ENCODE peak calls at places on chromosomes 7 and 10, in nine cellular contexts. Y, V, W, K, I, G, J, F and Q are unnamed samples. For H3K36me3, the result is how much of the 10 kb centered on the place peaks cover.

GRCh38 chr10:99522511-99523250 is 10.1 kb upstream of the NKX2-3 start:
- DNase-seq in G (no peak), F (peak), Y (peak), V (no peak), I (no peak), J (no peak), K (no peak), W (no peak), Q (no peak)

GRCh38 chr7:87001214-87001613 is 58.2 kb downstream of the ELAPOR2 start:
- DNase-seq in G (no peak), F (no peak), Y (no peak), I (no peak), K (no peak), W (no peak), V (no peak), J (peak), Q (no peak)

GRCh38 chr7:505171-505570 is 14.5 kb downstream of the PDGFA start:
- DNase-seq in Y (no peak), V (no peak), W (no peak), K (no peak), G (no peak), I (peak), J (no peak), F (no peak), Q (no peak)

GRCh38 chr7:48183965-48184364 is 12.7 kb downstream of the ABCA13 start:
- DNase-seq in I (no peak), V (no peak), J (no peak), F (no peak), G (no peak), K (no peak), Y (no peak), W (no peak), Q (no peak)

GRCh38 chr7:36875794-36876193 is 151.5 kb upstream of the AOAH start:
- DNase-seq in K (no peak), Y (no peak), V (no peak), W (no peak), G (no peak), I (no peak), F (peak), J (no peak), Q (no peak)

GRCh38 chr7:18293759-18294158 is 201.8 kb upstream of the HDAC9 start:
- DNase-seq in K (no peak), G (no peak), J (no peak), V (no peak), W (no peak), F (no peak), I (no peak), Y (no peak), Q (no peak)

GRCh38 chr10:129770286-129770685 is 193.8 kb downstream of the EBF3 start:
- DNase-seq in F (peak), K (no peak), W (peak), G (no peak), V (no peak), I (peak), J (no peak), Y (no peak), Q (peak)

GRCh38 chr10:91551856-91552255 is 81.0 kb downstream of the PPP1R3C start:
- DNase-seq in I (no peak), G (peak), K (peak), J (peak), W (no peak), Y (peak), V (peak), F (peak), Q (no peak)

GRCh38 chr10:35503548-35503947 is 101.6 kb upstream of the GJD4 start:
- DNase-seq in J (no peak), F (no peak), G (no peak), W (no peak), I (no peak), V (no peak), Y (no peak), K (peak), Q (no peak)

GRCh38 chr10:35504132-35504531 is 101.0 kb upstream of the GJD4 start:
- DNase-seq in J (no peak), Y (no peak), V (no peak), F (no peak), I (no peak), K (no peak), G (no peak), W (no peak), Q (no peak)

GRCh38 chr10:35502697-35503096 is 102.4 kb upstream of the GJD4 start:
- DNase-seq in J (no peak), I (no peak), K (no peak), V (no peak), G (no peak), W (no peak), F (no peak), Y (no peak), Q (no peak)

GRCh38 chr10:35498693-35499092 is 106.4 kb upstream of the GJD4 start:
- DNase-seq in K (no peak), V (no peak), F (no peak), I (no peak), J (no peak), Y (no peak), G (no peak), W (no peak), Q (no peak)

GRCh38 chr10:35501923-35502322 is 103.2 kb upstream of the GJD4 start:
- DNase-seq in J (no peak), F (no peak), G (no peak), K (no peak), W (no peak), V (no peak), Y (no peak), I (no peak), Q (no peak)
- H3K36me3 ChIP-seq in J (under half), F (under half), G (under half), K (under half), W (under half), V (under half), Y (under half), I (under half), Q (under half)

GRCh38 chr10:80157561-80157960 is 25.0 kb downstream of the PLAC9 start:
- DNase-seq in W (no peak), I (no peak), V (no peak), Y (no peak), K (no peak), G (no peak), J (no peak), F (no peak), Q (no peak)

GRCh38 chr10:80160361-80161128 is 28.0 kb downstream of the PLAC9 start:
- DNase-seq in I (no peak), Y (no peak), K (no peak), F (no peak), V (no peak), J (no peak), W (no peak), G (no peak), Q (no peak)

GRCh38 chr10:80158126-80158525 is 25.6 kb downstream of the PLAC9 start:
- DNase-seq in Y (no peak), J (no peak), F (no peak), V (no peak), I (no peak), G (no peak), W (no peak), K (no peak), Q (no peak)

GRCh38 chr10:80159166-80159888 is 26.8 kb downstream of the PLAC9 start:
- DNase-seq in V (no peak), I (no peak), W (no peak), G (no peak), F (no peak), Y (no peak), J (no peak), K (no peak), Q (no peak)

DNA sequence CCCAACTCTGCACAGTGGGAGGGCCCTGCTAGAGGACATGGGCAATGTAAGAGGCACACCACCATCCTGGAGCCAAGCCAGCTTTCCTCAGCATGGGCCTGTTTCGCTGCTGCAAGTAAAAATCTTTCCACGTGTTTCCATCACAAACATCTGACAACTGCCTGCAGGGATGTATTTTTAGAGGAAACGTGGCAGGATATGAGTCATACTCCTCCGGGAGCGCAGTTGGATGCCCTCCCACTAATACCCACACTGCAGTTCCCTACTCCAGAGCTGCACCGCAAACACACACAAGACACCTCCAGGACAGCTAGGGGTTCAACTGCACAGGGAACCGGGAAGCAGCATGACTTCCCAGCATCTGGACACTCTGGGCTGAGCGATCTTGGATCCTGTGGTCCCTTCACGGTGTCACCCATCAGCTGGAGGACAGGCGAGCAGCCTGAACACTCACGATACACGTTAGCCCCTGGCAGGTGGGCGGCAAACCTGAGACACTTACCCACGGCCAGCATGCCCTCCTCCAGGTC is 26.1 kb downstream of the PLAC9 start:
- DNase-seq in V (peak), I (peak), W (peak), K (peak), F (no peak), J (peak), Y (no peak), G (peak), Q (peak)
- H3K36me3 ChIP-seq in V (half or more), I (half or more), W (under half), K (under half), F (half or more), J (under half), Y (under half), G (under half), Q (under half)

DNA sequence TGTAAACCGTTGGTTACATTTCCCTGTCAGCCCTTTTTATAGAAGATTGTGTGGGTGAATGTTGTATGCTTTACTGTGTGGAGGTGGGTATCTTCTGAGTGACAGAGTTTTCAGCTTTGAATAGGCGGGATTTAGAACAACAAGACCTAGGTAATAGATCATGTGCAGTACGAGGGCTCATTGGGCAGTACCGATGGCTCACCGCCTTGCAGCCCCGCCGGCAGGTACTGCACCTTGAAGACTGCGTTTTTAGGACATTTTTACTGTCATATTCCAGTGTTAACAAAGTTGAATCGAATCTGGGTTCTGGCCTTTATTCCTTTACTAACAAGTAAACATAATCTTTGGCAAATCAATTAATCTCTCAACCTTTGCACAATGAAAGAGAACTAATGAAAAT is 55.9 kb upstream of the NCF1 start:
- DNase-seq in I (no peak), W (no peak), V (no peak), K (no peak), J (no peak), Y (no peak), F (no peak), G (no peak), Q (no peak)
- H3K36me3 ChIP-seq in I (half or more), W (under half), V (half or more), K (half or more), J (half or more), Y (under half), F (half or more), G (under half), Q (under half)

DNA sequence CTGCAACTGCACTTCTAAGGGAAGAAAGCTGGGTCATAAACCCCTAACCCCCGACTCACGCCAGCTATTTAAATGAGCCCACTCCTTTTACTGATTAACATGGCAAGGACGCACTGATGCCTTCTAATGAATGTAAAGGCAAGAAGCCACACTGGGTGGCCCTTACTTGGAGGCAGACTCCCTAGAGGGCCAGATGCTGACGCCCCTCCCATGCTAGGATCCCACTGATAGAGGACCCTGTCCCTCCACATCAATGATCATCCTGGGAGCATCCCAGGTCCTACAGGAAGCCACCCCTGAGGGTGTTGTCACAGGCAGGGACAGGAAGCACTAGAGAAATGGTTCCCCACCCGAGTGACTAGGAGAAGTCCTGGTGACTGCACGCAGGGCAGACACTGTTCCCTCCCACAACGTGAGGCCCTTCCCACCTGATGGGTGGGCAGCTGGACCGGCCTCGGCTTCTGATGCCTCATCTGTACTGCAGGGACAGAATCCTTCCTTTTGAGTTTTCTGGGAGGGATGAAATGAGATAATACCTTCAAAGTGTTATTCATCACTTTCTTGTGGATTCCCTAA is 20.3 kb downstream of the JCAD start:
- DNase-seq in I (no peak), J (no peak), W (no peak), K (no peak), Y (no peak), F (no peak), G (no peak), V (no peak), Q (no peak)
- H3K36me3 ChIP-seq in I (under half), J (under half), W (under half), K (under half), Y (under half), F (half or more), G (under half), V (under half), Q (under half)

GRCh38 chr7:74297516-74298233 is 8.5 kb downstream of the CLIP2 start:
- DNase-seq in J (no peak), I (no peak), V (no peak), K (no peak), G (no peak), W (no peak), F (no peak), Y (no peak), Q (no peak)
- H3K36me3 ChIP-seq in J (under half), I (under half), V (under half), K (under half), G (under half), W (under half), F (under half), Y (under half), Q (under half)

GRCh38 chr7:30452278-30452930 is 26.2 kb downstream of the NOD1 start:
- DNase-seq in Y (peak), G (no peak), K (no peak), W (no peak), J (no peak), V (no peak), F (no peak), I (no peak), Q (no peak)
- H3K36me3 ChIP-seq in Y (under half), G (under half), K (under half), W (under half), J (under half), V (half or more), F (under half), I (half or more), Q (half or more)

GRCh38 chr7:128393526-128394330 is 16.1 kb downstream of the IMPDH1 start:
- DNase-seq in V (no peak), J (no peak), W (no peak), F (no peak), K (no peak), Y (peak), I (no peak), G (no peak), Q (no peak)
- H3K36me3 ChIP-seq in V (under half), J (under half), W (under half), F (under half), K (half or more), Y (under half), I (half or more), G (under half), Q (under half)

DNA sequence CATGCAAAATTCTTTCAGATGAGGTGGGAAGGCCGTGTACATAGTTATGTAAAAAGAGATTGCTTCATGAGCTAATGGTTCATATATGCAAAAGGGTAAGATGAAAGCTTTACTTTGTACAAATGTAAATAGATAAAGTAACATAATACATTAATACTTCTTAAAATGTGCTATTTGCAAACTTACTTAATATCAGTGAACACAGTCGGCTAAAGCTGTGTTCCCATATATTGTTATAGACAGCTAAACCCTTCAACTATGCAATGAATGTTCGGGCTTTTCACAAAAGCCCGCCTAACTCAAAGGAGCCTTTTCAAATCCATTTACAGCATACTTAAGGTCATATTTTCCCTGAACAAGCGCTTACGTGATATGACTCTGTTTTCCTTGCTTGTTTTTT is 340.6 kb upstream of the GALNT17 start:
- DNase-seq in W (no peak), J (no peak), G (no peak), K (no peak), I (no peak), Y (no peak), F (no peak), V (no peak), Q (no peak)
- H3K36me3 ChIP-seq in W (under half), J (under half), G (under half), K (under half), I (half or more), Y (under half), F (half or more), V (under half), Q (under half)

GRCh38 chr7:27121656-27122055 is 8.9 kb downstream of the HOXA4 start:
- DNase-seq in K (no peak), I (no peak), V (no peak), W (no peak), F (no peak), J (no peak), G (no peak), Y (no peak), Q (no peak)
- H3K36me3 ChIP-seq in K (under half), I (under half), V (under half), W (under half), F (under half), J (under half), G (under half), Y (under half), Q (under half)